ENCODE peak calls at places on chromosomes 3 and 15, in seven cellular contexts. C is BE2C; V is pancreas; F is GM23338; B is AG04450; Z is iPS DF 6.9; W is effector memory CD4-positive, alpha-beta T cell. P is an unnamed sample.

GRCh38 chr15:67026171-67026967 is 39.0 kb upstream of the SMAD3 start:
- DNase-seq in Z (no peak), B (no peak), W (no peak), V (no peak), C (no peak), F (no peak), P (no peak)

GRCh38 chr3:150495563-150496168 is 50.6 kb downstream of the SERP1 start:
- DNase-seq in Z (peak; percentile 20), V (no peak), W (no peak), F (peak; percentile 66), B (peak; percentile 16), C (no peak), P (no peak)

GRCh38 chr3:30966896-30967295 is 72.4 kb upstream of the GADL1 start:
- DNase-seq in F (no peak), Z (no peak), C (no peak), B (no peak), W (no peak), V (no peak), P (no peak)

GRCh38 chr3:148955544-148956346 is 35.6 kb upstream of the GYG1 start:
- DNase-seq in W (peak; percentile 11), V (peak; percentile 52), F (peak; percentile 76), B (peak; percentile 87), Z (no peak), C (peak; percentile 66), P (peak; percentile 53)

GRCh38 chr15:91956026-91956723 is 102.7 kb downstream of the SLCO3A1 start:
- DNase-seq in F (peak; percentile 43), W (no peak), V (no peak), Z (no peak), C (peak; percentile 83), B (no peak), P (no peak)

GRCh38 chr3:171654809-171655208 is 155.5 kb downstream of the PLD1 start:
- DNase-seq in W (no peak), V (peak; percentile 30), F (no peak), C (no peak), B (no peak), Z (no peak), P (no peak)

GRCh38 chr3:89787485-89787884 is 680.1 kb downstream of the EPHA3 start:
- DNase-seq in Z (no peak), W (no peak), V (no peak), B (no peak), C (no peak), F (no peak), P (no peak)

GRCh38 chr3:52002768-52003167 is 7.1 kb upstream of the RPL29 start:
- DNase-seq in Z (no peak), V (no peak), C (no peak), B (no peak), W (no peak), F (no peak), P (no peak)

GRCh38 chr15:76799760-76800159 is 105.4 kb downstream of the SCAPER start:
- DNase-seq in F (no peak), W (no peak), Z (no peak), V (no peak), C (no peak), B (peak; percentile 46), P (no peak)

GRCh38 chr3:124837065-124837464 is 50.1 kb downstream of the ITGB5 start:
- DNase-seq in F (no peak), B (no peak), W (no peak), C (no peak), Z (no peak), V (no peak), P (peak; percentile 38)

GRCh38 chr3:23600178-23600577 is 205.6 kb upstream of the UBE2E1 start:
- DNase-seq in Z (no peak), V (no peak), F (no peak), W (no peak), C (no peak), B (peak; percentile 89), P (no peak)

GRCh38 chr15:90402230-90402629 is 14.2 kb downstream of the IQGAP1 start:
- DNase-seq in B (peak; percentile 56), Z (no peak), C (no peak), V (no peak), W (no peak), F (no peak), P (no peak)

GRCh38 chr15:94910166-94910565 is 678.8 kb downstream of the MCTP2 start:
- DNase-seq in Z (no peak), W (no peak), C (no peak), F (no peak), B (no peak), V (no peak), P (no peak)

GRCh38 chr15:50418041-50418583 is 6.1 kb upstream of the USP8 start:
- DNase-seq in W (no peak), C (peak; percentile 69), F (no peak), B (no peak), Z (no peak), V (no peak), P (no peak)

GRCh38 chr3:179347383-179348194 is at the start of gene MFN1:
- DNase-seq in B (peak; percentile 88), W (peak; percentile 86), V (peak; percentile 95), F (peak; percentile 98), Z (peak; percentile 91), C (peak; percentile 94), P (peak; percentile 96)

GRCh38 chr3:183775781-183776180 is 49.6 kb downstream of the MAP6D1 start:
- DNase-seq in Z (no peak), F (no peak), W (no peak), V (no peak), C (no peak), B (no peak), P (no peak)

GRCh38 chr15:31268911-31269784 is 57.5 kb upstream of the KLF13 start:
- DNase-seq in F (no peak), V (peak; percentile 5), B (no peak), C (no peak), W (no peak), Z (no peak), P (no peak)

GRCh38 chr15:67303490-67304363 is 49.1 kb downstream of the IQCH start:
- DNase-seq in C (no peak), Z (peak; percentile 11), V (peak; percentile 17), B (no peak), W (peak; percentile 10), F (peak; percentile 86), P (peak; percentile 69)

GRCh38 chr15:48785195-48785594 is 25.7 kb downstream of the CEP152 start:
- DNase-seq in B (no peak), C (no peak), V (peak; percentile 18), Z (no peak), W (no peak), F (no peak), P (no peak)

GRCh38 chr3:154120903-154121235 is 321 bp upstream of the ARHGEF26 start:
- DNase-seq in F (no peak), W (no peak), C (no peak), B (no peak), V (no peak), Z (no peak), P (no peak)

GRCh38 chr3:47629770-47630169 is 51.1 kb upstream of the CSPG5 start:
- DNase-seq in Z (no peak), C (no peak), B (no peak), F (no peak), W (no peak), V (no peak), P (no peak)

GRCh38 chr3:47630810-47631209 is 52.1 kb upstream of the CSPG5 start:
- DNase-seq in Z (no peak), B (no peak), W (no peak), F (no peak), C (no peak), V (no peak), P (no peak)

GRCh38 chr3:47636225-47636624 is 57.6 kb upstream of the CSPG5 start:
- DNase-seq in C (no peak), V (no peak), B (no peak), F (no peak), Z (no peak), W (no peak), P (no peak)

GRCh38 chr3:47636921-47637320 is 58.3 kb upstream of the CSPG5 start:
- DNase-seq in W (no peak), F (no peak), Z (no peak), V (no peak), B (no peak), C (no peak), P (no peak)

GRCh38 chr3:47634996-47635395 is 56.3 kb upstream of the CSPG5 start:
- DNase-seq in B (no peak), W (no peak), V (no peak), F (no peak), Z (no peak), C (no peak), P (no peak)
- H3K4me3 ChIP-seq in B (no peak overlapping the region), W (no peak overlapping the region), V (no peak overlapping the region), F (no peak overlapping the region), Z (no peak overlapping the region), C (no peak overlapping the region), P (no peak overlapping the region)

GRCh38 chr15:70794596-70795310 is 31.4 kb upstream of the UACA start:
- DNase-seq in B (no peak), V (no peak), F (no peak), C (no peak), W (no peak), Z (no peak), P (no peak)
- H3K4me3 ChIP-seq in B (peak overlapping the region; percentile 30), V (no peak overlapping the region), F (no peak overlapping the region), C (no peak overlapping the region), W (no peak overlapping the region), Z (no peak overlapping the region), P (no peak overlapping the region)

GRCh38 chr3:129027544-129027880 is 26.4 kb downstream of the EFCC1 start:
- DNase-seq in W (no peak), B (no peak), C (no peak), Z (no peak), F (no peak), V (no peak), P (no peak)

GRCh38 chr3:129025691-129026435 is 24.8 kb downstream of the EFCC1 start:
- DNase-seq in Z (no peak), C (peak; percentile 43), W (no peak), F (no peak), B (no peak), V (no peak), P (no peak)

GRCh38 chr3:129025108-129025507 is 24.0 kb downstream of the EFCC1 start:
- DNase-seq in C (no peak), F (no peak), W (no peak), Z (no peak), B (no peak), V (no peak), P (no peak)

GRCh38 chr3:129028866-129029265 is 27.8 kb downstream of the EFCC1 start:
- DNase-seq in F (no peak), Z (no peak), V (no peak), B (no peak), C (no peak), W (no peak), P (no peak)

GRCh38 chr3:129026728-129027543 is 25.8 kb downstream of the EFCC1 start:
- DNase-seq in B (no peak), F (peak; percentile 93), W (peak; percentile 87), C (peak; percentile 95), V (peak; percentile 88), Z (peak; percentile 74), P (peak; percentile 87)
- H3K4me3 ChIP-seq in B (no peak overlapping the region), F (peak overlapping the region; percentile 52), W (peak overlapping the region; percentile 71), C (peak overlapping the region; percentile 61), V (peak overlapping the region; percentile 50), Z (peak overlapping the region; percentile 23), P (peak overlapping the region; percentile 76)

DNA sequence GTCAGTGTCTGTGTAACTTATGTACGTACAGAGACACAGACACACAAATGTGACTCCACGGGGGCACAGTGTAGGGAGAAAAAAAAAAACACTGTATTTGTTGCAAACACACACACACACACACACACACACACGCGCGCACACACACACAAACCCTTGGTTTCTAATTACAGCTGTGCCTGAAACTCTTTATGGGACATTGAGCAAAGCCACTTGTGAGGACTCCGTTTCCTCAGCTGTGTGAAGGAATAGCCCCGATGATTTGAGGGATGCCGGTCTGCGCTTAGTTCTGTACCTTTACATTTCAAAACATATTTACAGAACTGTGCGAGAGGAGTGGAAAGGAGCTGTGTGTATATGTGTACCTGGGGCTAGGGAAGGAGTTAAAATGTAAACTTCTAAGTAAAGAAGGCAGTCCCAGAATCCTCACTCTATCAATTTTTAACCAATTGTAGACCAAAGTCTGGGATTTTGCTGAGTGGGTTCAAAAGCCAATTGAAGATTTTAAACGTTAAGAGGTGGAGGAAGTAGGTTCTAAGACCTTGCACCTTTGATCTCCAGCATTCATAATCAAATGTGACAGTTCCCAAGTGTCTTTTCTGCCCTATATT is 5.3 kb upstream of the BCL6 start:
- DNase-seq in C (no peak), B (no peak), F (peak; percentile 62), W (no peak), Z (no peak), V (no peak), P (no peak)
- H3K4me3 ChIP-seq in C (no peak overlapping the region), B (peak overlapping the region; percentile 45), F (peak overlapping the region; percentile 42), W (no peak overlapping the region), Z (no peak overlapping the region), V (peak overlapping the region; percentile 33), P (no peak overlapping the region)